ENCODE peak calls at places on chromosomes 2 and 18, in five cellular contexts. One of them, this sample, is unnamed.

GRCh38 chr18:56836173-56836572 is 185.0 kb downstream of the WDR7 start:
- DNase-seq in GM13976: no peak
- DNase-seq in cardiac fibroblast: no peak
- DNase-seq in NCI-H774: no peak
- DNase-seq in astrocyte of the spinal cord: no peak
- DNase-seq in this sample: no peak

GRCh38 chr2:163856941-163857340 is 121.1 kb upstream of the FIGN start:
- DNase-seq in GM13976: no peak
- DNase-seq in cardiac fibroblast: peak; percentile 9
- DNase-seq in NCI-H774: no peak
- DNase-seq in astrocyte of the spinal cord: peak; percentile 13
- DNase-seq in this sample: no peak

GRCh38 chr2:65666156-65666725 is 233.8 kb upstream of the SPRED2 start:
- DNase-seq in GM13976: peak; percentile 81
- DNase-seq in cardiac fibroblast: peak; percentile 35
- DNase-seq in NCI-H774: no peak
- DNase-seq in astrocyte of the spinal cord: peak; percentile 70
- DNase-seq in this sample: peak; percentile 36

GRCh38 chr2:61177727-61178549 is 15.9 kb downstream of the C2orf74 start:
- DNase-seq in GM13976: no peak
- DNase-seq in cardiac fibroblast: peak; percentile 35
- DNase-seq in NCI-H774: no peak
- DNase-seq in astrocyte of the spinal cord: no peak
- DNase-seq in this sample: peak; percentile 16

GRCh38 chr2:128595763-128596452 is 277.2 kb upstream of the HS6ST1 start:
- DNase-seq in GM13976: no peak
- DNase-seq in cardiac fibroblast: no peak
- DNase-seq in NCI-H774: no peak
- DNase-seq in astrocyte of the spinal cord: no peak
- DNase-seq in this sample: no peak

GRCh38 chr18:55732227-55733106 is 144.5 kb upstream of the TCF4 start:
- DNase-seq in GM13976: no peak
- DNase-seq in cardiac fibroblast: peak; percentile 95
- DNase-seq in NCI-H774: no peak
- DNase-seq in astrocyte of the spinal cord: peak; percentile 58
- DNase-seq in this sample: peak; percentile 21

GRCh38 chr18:44508474-44508873 is 172.2 kb upstream of the SETBP1 start:
- DNase-seq in GM13976: no peak
- DNase-seq in cardiac fibroblast: no peak
- DNase-seq in NCI-H774: no peak
- DNase-seq in astrocyte of the spinal cord: no peak
- DNase-seq in this sample: no peak

GRCh38 chr18:48592540-48592939 is 53.7 kb downstream of the CTIF start:
- DNase-seq in GM13976: no peak
- DNase-seq in cardiac fibroblast: no peak
- DNase-seq in NCI-H774: no peak
- DNase-seq in astrocyte of the spinal cord: no peak
- DNase-seq in this sample: no peak

GRCh38 chr2:47636176-47636575 is 146.8 kb upstream of the MSH6 start:
- DNase-seq in GM13976: no peak
- DNase-seq in cardiac fibroblast: no peak
- DNase-seq in NCI-H774: no peak
- DNase-seq in astrocyte of the spinal cord: no peak
- DNase-seq in this sample: no peak

GRCh38 chr2:69538872-69539548 is 101.8 kb upstream of the NFU1 start:
- DNase-seq in GM13976: no peak
- DNase-seq in cardiac fibroblast: peak; percentile 44
- DNase-seq in NCI-H774: no peak
- DNase-seq in astrocyte of the spinal cord: no peak
- DNase-seq in this sample: peak; percentile 27

GRCh38 chr2:120052597-120052996 is 39.7 kb downstream of the EPB41L5 start:
- DNase-seq in GM13976: no peak
- DNase-seq in cardiac fibroblast: no peak
- DNase-seq in NCI-H774: no peak
- DNase-seq in astrocyte of the spinal cord: no peak
- DNase-seq in this sample: peak; percentile 6

GRCh38 chr2:20590704-20591515 is 60.0 kb downstream of the HS1BP3 start:
- DNase-seq in GM13976: no peak
- DNase-seq in cardiac fibroblast: no peak
- DNase-seq in NCI-H774: no peak
- DNase-seq in astrocyte of the spinal cord: no peak
- DNase-seq in this sample: no peak